ENCODE peak calls at places on chromosomes 6 and 20, in eight cellular contexts. J is CD4-positive, CD25-positive, alpha-beta regulatory T cell; Q is fibroblast of lung; K is right cardiac atrium; G is Peyer's patch; F is endodermal cell; Z is heart right ventricle; D is mesenchymal stem cell. C is an unnamed sample. For H3K27me3, the result is how much of the 10 kb centered on the place peaks cover.

GRCh38 chr6:47103931-47104330 is 61.8 kb upstream of the ADGRF1 start:
- DNase-seq in J (no peak), Q (no peak), K (peak), G (peak), F (no peak), Z (no peak), D (peak), C (peak)

GRCh38 chr6:165049362-165049761 is 260.0 kb downstream of the C6orf118 start:
- DNase-seq in J (no peak), Q (peak), K (peak), G (no peak), F (peak), Z (peak), D (peak), C (no peak)

GRCh38 chr20:2799688-2800589 is 488 bp downstream of the CPXM1 start:
- DNase-seq in J (no peak), Q (peak), K (peak), G (no peak), F (peak), Z (no peak), D (peak), C (no peak)

GRCh38 chr6:39197521-39198500 is 31.5 kb downstream of the KCNK5 start:
- DNase-seq in J (no peak), Q (no peak), K (no peak), G (no peak), F (no peak), Z (no peak), D (no peak), C (no peak)

GRCh38 chr20:49346682-49347081 is 68.8 kb upstream of the ZNFX1 start:
- DNase-seq in J (no peak), Q (no peak), K (no peak), G (no peak), F (no peak), Z (no peak), D (peak), C (peak)

GRCh38 chr20:63697868-63698545 is 1.6 kb downstream of the TNFRSF6B start:
- DNase-seq in J (no peak), Q (no peak), K (peak), G (no peak), F (peak), Z (no peak), D (no peak), C (no peak)

GRCh38 chr6:14452567-14453527 is 335.3 kb downstream of the CD83 start:
- DNase-seq in J (peak), Q (peak), K (no peak), G (no peak), F (no peak), Z (no peak), D (no peak), C (no peak)

GRCh38 chr20:47223896-47224295 is 132.6 kb downstream of the ZMYND8 start:
- DNase-seq in J (no peak), Q (no peak), K (no peak), G (no peak), F (no peak), Z (no peak), D (no peak), C (no peak)

GRCh38 chr20:6718660-6719059 is 48.8 kb upstream of the BMP2 start:
- DNase-seq in J (no peak), Q (peak), K (no peak), G (no peak), F (no peak), Z (no peak), D (peak), C (no peak)

GRCh38 chr6:144820270-144820669 is 535.1 kb downstream of the UTRN start:
- DNase-seq in J (no peak), Q (peak), K (no peak), G (no peak), F (no peak), Z (no peak), D (no peak), C (no peak)

GRCh38 chr6:169166896-169167580 is 86.6 kb downstream of the THBS2 start:
- DNase-seq in J (no peak), Q (no peak), K (peak), G (no peak), F (peak), Z (no peak), D (no peak), C (no peak)

GRCh38 chr20:17749979-17750721 is 50.4 kb downstream of the BANF2 start:
- DNase-seq in J (no peak), Q (peak), K (peak), G (peak), F (no peak), Z (peak), D (no peak), C (peak)

GRCh38 chr20:45506927-45507820 is 8.2 kb downstream of the SPINT3 start:
- DNase-seq in J (no peak), Q (no peak), K (no peak), G (no peak), F (no peak), Z (no peak), D (no peak), C (no peak)
- H3K27me3 ChIP-seq in J (under half), Q (under half), K (under half), G (under half), F (half or more), Z (under half), D (under half), C (under half)

GRCh38 chr20:34365765-34366213 is 2.7 kb downstream of the ITCH start:
- DNase-seq in J (no peak), Q (no peak), K (no peak), G (peak), F (no peak), Z (no peak), D (no peak), C (no peak)
- H3K27ac ChIP-seq in J (no peak), Q (no peak), K (no peak), G (no peak), F (no peak), Z (peak), D (no peak), C (no peak)

GRCh38 chr20:263701-264100 is 6.2 kb downstream of the DEFB132 start:
- DNase-seq in J (no peak), Q (no peak), K (no peak), G (no peak), F (no peak), Z (no peak), D (no peak), C (no peak)

GRCh38 chr20:266604-267562 is 9.4 kb downstream of the DEFB132 start:
- DNase-seq in J (peak), Q (peak), K (peak), G (peak), F (peak), Z (peak), D (peak), C (peak)

GRCh38 chr20:271069-271468 is 13.5 kb downstream of the DEFB132 start:
- DNase-seq in J (no peak), Q (no peak), K (no peak), G (no peak), F (peak), Z (no peak), D (no peak), C (no peak)

GRCh38 chr20:270517-270916 is 13.0 kb downstream of the DEFB132 start:
- DNase-seq in J (no peak), Q (no peak), K (no peak), G (no peak), F (peak), Z (no peak), D (no peak), C (no peak)

GRCh38 chr20:266213-266603 is 8.7 kb downstream of the DEFB132 start:
- DNase-seq in J (no peak), Q (no peak), K (no peak), G (no peak), F (no peak), Z (no peak), D (no peak), C (no peak)
- H3K4me3 ChIP-seq in J (peak), Q (no peak), K (no peak), G (no peak), F (peak), Z (peak), D (no peak), C (no peak)

DNA sequence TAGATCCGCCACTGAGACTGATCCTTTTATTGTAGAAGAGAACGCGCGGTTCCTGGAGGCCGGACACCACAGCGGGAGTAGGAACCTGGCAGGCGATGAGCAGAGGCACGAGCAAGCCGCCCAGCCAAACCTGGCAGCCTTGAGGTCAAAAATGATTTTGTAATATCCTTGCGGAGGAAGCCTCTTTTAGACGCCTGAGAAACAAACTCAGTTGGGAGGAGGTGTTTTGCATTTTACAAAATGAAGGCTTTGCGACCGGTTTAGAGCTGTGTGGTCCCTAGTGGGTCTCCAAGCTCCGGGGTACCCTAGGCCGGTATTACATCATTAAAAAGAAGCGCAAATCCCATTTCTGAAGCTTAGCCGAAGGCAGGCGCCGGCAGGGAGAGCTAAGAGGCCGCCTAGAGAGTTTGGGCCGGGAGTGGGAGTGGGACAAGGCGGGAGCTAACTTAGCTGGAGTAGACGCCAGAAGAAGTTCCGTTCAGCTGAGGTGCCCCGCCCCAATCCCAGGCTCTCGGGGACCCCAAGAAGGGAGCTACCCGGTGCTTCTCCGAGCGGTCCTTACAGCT is 1.8 kb upstream of the TBX18 start:
- DNase-seq in J (no peak), Q (no peak), K (peak), G (no peak), F (peak), Z (no peak), D (peak), C (no peak)
- H3K27me3 ChIP-seq in J (under half), Q (half or more), K (under half), G (under half), F (half or more), Z (half or more), D (under half), C (under half)